ENCODE peak calls at places on chromosomes 4 and X, in seven cellular contexts. C is body of pancreas, U is fibroblast of lung, V is WERI-Rb-1, Q is GM06990, X is brain microvascular endothelial cell, O is MM.1S. G is an unnamed sample.

GRCh38 chr4:125191252-125191651 is 123.5 kb upstream of the FAT4 start:
- DNase-seq in C (no peak), U (peak; percentile 95), V (no peak), Q (no peak), X (peak; percentile 31), O (no peak), G (peak; percentile 52)

GRCh38 chrX:140342410-140342809 is 162.5 kb downstream of the SOX3 start:
- DNase-seq in C (no peak), U (no peak), V (no peak), Q (no peak), X (no peak), O (no peak), G (no peak)

GRCh38 chr4:107835409-107835808 is 10.7 kb downstream of the SGMS2 start:
- DNase-seq in C (no peak), U (peak; percentile 25), V (no peak), Q (no peak), X (peak; percentile 10), O (no peak), G (no peak)

GRCh38 chrX:24149346-24150050 is at the start of gene ZFX:
- DNase-seq in C (peak; percentile 68), U (peak; percentile 76), V (peak; percentile 73), Q (no peak), X (peak; percentile 64), O (peak; percentile 51), G (no peak)

GRCh38 chr4:26126135-26126718 is 194.6 kb upstream of the RBPJ start:
- DNase-seq in C (no peak), U (no peak), V (no peak), Q (peak; percentile 31), X (no peak), O (no peak), G (no peak)

GRCh38 chr4:4311193-4311592 is 21.1 kb downstream of the ZBTB49 start:
- DNase-seq in C (no peak), U (no peak), V (no peak), Q (no peak), X (no peak), O (no peak), G (no peak)

GRCh38 chr4:143352052-143352451 is 15.4 kb downstream of the GAB1 start:
- DNase-seq in C (no peak), U (peak; percentile 49), V (no peak), Q (no peak), X (no peak), O (no peak), G (no peak)

GRCh38 chr4:172850838-172851237 is 317.8 kb upstream of the GALNT7 start:
- DNase-seq in C (no peak), U (peak; percentile 92), V (no peak), Q (no peak), X (peak; percentile 83), O (no peak), G (peak; percentile 79)

GRCh38 chr4:2843909-2844584 is 403 bp downstream of the ADD1 start:
- DNase-seq in C (peak; percentile 55), U (peak; percentile 39), V (peak; percentile 47), Q (peak; percentile 55), X (peak; percentile 14), O (peak; percentile 45), G (no peak)

GRCh38 chr4:132063829-132064228 is 1085.3 kb upstream of the PCDH10 start:
- DNase-seq in C (no peak), U (peak; percentile 68), V (no peak), Q (no peak), X (peak; percentile 46), O (no peak), G (no peak)

GRCh38 chr4:73676881-73677323 is 56.7 kb upstream of the RASSF6 start:
- DNase-seq in C (no peak), U (peak; percentile 58), V (no peak), Q (no peak), X (no peak), O (no peak), G (no peak)

GRCh38 chr4:109548655-109549054 is 11.4 kb upstream of the MCUB start:
- DNase-seq in C (peak; percentile 32), U (peak; percentile 91), V (no peak), Q (no peak), X (peak; percentile 79), O (no peak), G (no peak)

GRCh38 chrX:107871136-107871535 is 45.5 kb downstream of the MID2 start:
- DNase-seq in C (no peak), U (no peak), V (no peak), Q (no peak), X (no peak), O (no peak), G (no peak)

GRCh38 chrX:74449322-74449936 is 28.1 kb downstream of the SLC16A2 start:
- DNase-seq in C (peak; percentile 3), U (peak; percentile 52), V (no peak), Q (no peak), X (no peak), O (no peak), G (no peak)

GRCh38 chr4:102554482-102554881 is 53.3 kb downstream of the NFKB1 start:
- DNase-seq in C (peak; percentile 22), U (peak; percentile 80), V (no peak), Q (no peak), X (peak; percentile 81), O (no peak), G (no peak)

GRCh38 chr4:2878346-2878745 is 34.7 kb downstream of the ADD1 start:
- DNase-seq in C (no peak), U (no peak), V (no peak), Q (no peak), X (no peak), O (no peak), G (no peak)

GRCh38 chr4:118322831-118323502 is 29.8 kb downstream of the PRSS12 start:
- DNase-seq in C (no peak), U (no peak), V (no peak), Q (no peak), X (no peak), O (no peak), G (no peak)

GRCh38 chr4:82293304-82293703 is 80.5 kb downstream of the HNRNPD start:
- DNase-seq in C (no peak), U (no peak), V (no peak), Q (peak; percentile 69), X (no peak), O (peak; percentile 89), G (no peak)

GRCh38 chrX:1170243-1170642 is 42.2 kb downstream of the CRLF2 start:
- DNase-seq in C (no peak), U (no peak), V (no peak), Q (no peak), X (no peak), O (no peak), G (no peak)

GRCh38 chrX:137792214-137792613 is 226.3 kb downstream of the ZIC3 start:
- DNase-seq in C (no peak), U (no peak), V (no peak), Q (no peak), X (no peak), O (no peak), G (no peak)

GRCh38 chr4:123562994-123563745 is 166.6 kb downstream of the SPRY1 start:
- DNase-seq in C (no peak), U (peak; percentile 58), V (no peak), Q (no peak), X (no peak), O (no peak), G (no peak)

GRCh38 chrX:123803331-123803983 is 56.4 kb upstream of the XIAP start:
- DNase-seq in C (peak; percentile 33), U (peak; percentile 83), V (no peak), Q (peak; percentile 22), X (peak; percentile 74), O (no peak), G (peak; percentile 53)

GRCh38 chr4:177047070-177047850 is 254.5 kb upstream of the VEGFC start:
- DNase-seq in C (peak; percentile 30), U (peak; percentile 66), V (peak; percentile 80), Q (no peak), X (peak; percentile 52), O (peak; percentile 71), G (no peak)

GRCh38 chr4:171024720-171025303 is 788.4 kb upstream of the GALNTL6 start:
- DNase-seq in C (no peak), U (no peak), V (no peak), Q (no peak), X (no peak), O (no peak), G (no peak)

GRCh38 chr4:165156906-165157305 is 44.2 kb upstream of the TMEM192 start:
- DNase-seq in C (no peak), U (no peak), V (no peak), Q (no peak), X (no peak), O (no peak), G (no peak)

GRCh38 chr4:140238353-140239041 is 84.5 kb upstream of the MAML3 start:
- DNase-seq in C (peak; percentile 88), U (peak; percentile 85), V (peak; percentile 82), Q (no peak), X (peak; percentile 54), O (no peak), G (no peak)

GRCh38 chr4:184421558-184422155 is 52.7 kb downstream of the IRF2 start:
- DNase-seq in C (no peak), U (no peak), V (no peak), Q (peak; percentile 52), X (no peak), O (peak; percentile 62), G (no peak)

GRCh38 chr4:82360298-82361177 is 13.3 kb downstream of the HNRNPD start:
- DNase-seq in C (no peak), U (no peak), V (no peak), Q (no peak), X (no peak), O (peak; percentile 24), G (no peak)

GRCh38 chrX:39777623-39778025 is 320.1 kb downstream of the BCOR start:
- DNase-seq in C (no peak), U (no peak), V (no peak), Q (no peak), X (no peak), O (peak; percentile 50), G (no peak)
- H3K36me3 ChIP-seq in C (no peaks in the 10 kb centered on the region), U (no peaks in the 10 kb centered on the region), V (no peaks in the 10 kb centered on the region), Q (no peaks in the 10 kb centered on the region), X (no peaks in the 10 kb centered on the region), O (no peaks in the 10 kb centered on the region), G (no peaks in the 10 kb centered on the region)

GRCh38 chrX:47583240-47583861 is 1.1 kb downstream of the TIMP1 start:
- DNase-seq in C (no peak), U (no peak), V (no peak), Q (no peak), X (no peak), O (no peak), G (no peak)
- H3K4me3 ChIP-seq in C (no peak overlapping the region), U (peak overlapping the region; percentile 73), V (no peak overlapping the region), Q (peak overlapping the region; percentile 63), X (peak overlapping the region; percentile 76), O (no peak overlapping the region), G (peak overlapping the region; percentile 73)

DNA sequence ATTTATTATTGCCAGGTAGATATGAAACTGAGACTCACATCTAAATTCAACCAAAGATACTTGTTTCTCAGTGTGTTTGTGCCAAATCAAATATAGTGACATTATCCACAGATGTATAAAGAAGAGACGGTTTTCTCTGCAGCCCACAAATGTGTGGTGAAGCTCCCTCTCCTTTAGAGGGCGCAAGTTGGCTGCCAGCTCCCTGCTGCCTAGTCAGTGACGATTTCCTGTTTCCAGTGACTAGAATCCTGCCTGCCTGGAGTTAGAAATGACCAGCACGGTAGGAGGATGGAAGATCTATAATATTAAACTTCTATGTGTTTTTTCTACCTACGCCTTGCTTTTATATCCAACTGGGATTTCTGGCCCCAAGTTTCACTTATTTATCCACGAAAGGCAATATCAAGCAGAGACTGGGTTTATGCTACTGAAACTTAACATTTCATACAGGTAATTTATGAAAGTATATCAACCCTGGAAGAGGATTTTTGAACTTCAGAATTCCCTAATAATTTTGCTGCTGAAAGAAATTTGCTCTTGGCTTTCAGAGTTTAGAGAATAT is 1793.7 kb upstream of the TENM3 start:
- DNase-seq in C (no peak), U (peak; percentile 51), V (peak; percentile 78), Q (no peak), X (no peak), O (peak; percentile 39), G (no peak)
- TF ChIP-seq CTCF in C (no peak), U (peak; percentile 62), V (peak; percentile 91), Q (peak; percentile 29), X (peak; percentile 76), O (peak; percentile 74), G (no peak)

GRCh38 chr4:8239226-8239625 is 30.3 kb upstream of the HTRA3 start:
- DNase-seq in C (no peak), U (no peak), V (no peak), Q (no peak), X (no peak), O (no peak), G (no peak)
- H3K36me3 ChIP-seq in C (no peaks in the 10 kb centered on the region), U (no peaks in the 10 kb centered on the region), V (peaks cover 3% of the 10 kb centered on the region), Q (peaks cover 31% of the 10 kb centered on the region), X (no peaks in the 10 kb centered on the region), O (no peaks in the 10 kb centered on the region), G (no peaks in the 10 kb centered on the region)

G was measured in BJ.